ENCODE peak calls at places on chromosomes 5 and 9, in eight cellular contexts. K is tibial artery; P is endothelial cell of umbilical vein; I is fibroblast of mammary gland; A is astrocyte of the spinal cord; N is lower leg skin; X is GM12865; R is effector memory CD4-positive, alpha-beta T cell. V is an unnamed sample.

GRCh38 chr5:168295574-168296201 is 4.2 kb downstream of the WWC1 start:
- DNase-seq in K (no peak), P (no peak), I (peak; percentile 63), A (peak; percentile 79), N (no peak), X (no peak), R (no peak), V (no peak)

GRCh38 chr5:157471709-157472108 is 11.7 kb downstream of the NIPAL4 start:
- DNase-seq in K (no peak), P (peak; percentile 27), I (peak; percentile 45), A (no peak), N (no peak), X (peak; percentile 65), R (no peak), V (no peak)

GRCh38 chr5:147044868-147045267 is 166.3 kb upstream of the PPP2R2B start:
- DNase-seq in K (no peak), P (no peak), I (no peak), A (no peak), N (no peak), X (no peak), R (no peak), V (no peak)

GRCh38 chr9:83977196-83977595 is 2.8 kb downstream of the HNRNPK start:
- DNase-seq in K (no peak), P (no peak), I (no peak), A (no peak), N (no peak), X (no peak), R (no peak), V (no peak)

GRCh38 chr5:25688156-25688555 is 1043.4 kb upstream of the CDH10 start:
- DNase-seq in K (no peak), P (no peak), I (no peak), A (no peak), N (no peak), X (no peak), R (no peak), V (no peak)

GRCh38 chr9:99377790-99378775 is 156.0 kb downstream of the SEC61B start:
- DNase-seq in K (no peak), P (no peak), I (no peak), A (peak; percentile 24), N (no peak), X (no peak), R (no peak), V (no peak)

GRCh38 chr9:89436963-89437625 is 60.8 kb downstream of the SEMA4D start:
- DNase-seq in K (no peak), P (no peak), I (no peak), A (no peak), N (no peak), X (peak; percentile 47), R (peak; percentile 63), V (peak; percentile 68)

GRCh38 chr5:852018-852417 is 1.2 kb upstream of the ZDHHC11 start:
- DNase-seq in K (no peak), P (no peak), I (no peak), A (no peak), N (no peak), X (no peak), R (no peak), V (no peak)

GRCh38 chr5:141650851-141651727 is at the start of gene FCHSD1:
- DNase-seq in K (peak; percentile 88), P (peak; percentile 89), I (peak; percentile 72), A (peak; percentile 79), N (peak; percentile 82), X (peak; percentile 94), R (peak; percentile 76), V (peak; percentile 64)

GRCh38 chr9:85599540-85600140 is 142.1 kb downstream of the AGTPBP1 start:
- DNase-seq in K (no peak), P (no peak), I (peak; percentile 8), A (peak; percentile 13), N (no peak), X (no peak), R (no peak), V (no peak)

GRCh38 chr5:178791976-178792375 is 61.5 kb upstream of the ZNF354A start:
- DNase-seq in K (peak; percentile 2), P (no peak), I (no peak), A (no peak), N (no peak), X (no peak), R (no peak), V (no peak)

GRCh38 chr9:22216730-22217160 is 207.6 kb upstream of the CDKN2B start:
- DNase-seq in K (no peak), P (no peak), I (peak; percentile 65), A (peak; percentile 73), N (no peak), X (no peak), R (no peak), V (no peak)

GRCh38 chr9:98049668-98050067 is 6.9 kb upstream of the NANS start:
- DNase-seq in K (no peak), P (no peak), I (no peak), A (no peak), N (no peak), X (no peak), R (no peak), V (no peak)

GRCh38 chr9:98046161-98046543 is 10.4 kb upstream of the NANS start:
- DNase-seq in K (no peak), P (no peak), I (no peak), A (no peak), N (no peak), X (no peak), R (no peak), V (no peak)

GRCh38 chr9:98047002-98047401 is 9.5 kb upstream of the NANS start:
- DNase-seq in K (no peak), P (no peak), I (no peak), A (no peak), N (no peak), X (peak; percentile 33), R (no peak), V (no peak)

GRCh38 chr9:98043921-98044320 is 12.6 kb upstream of the NANS start:
- DNase-seq in K (no peak), P (no peak), I (no peak), A (no peak), N (no peak), X (no peak), R (no peak), V (no peak)

GRCh38 chr9:98045234-98046160 is 11.0 kb upstream of the NANS start:
- DNase-seq in K (no peak), P (no peak), I (peak; percentile 74), A (no peak), N (no peak), X (peak; percentile 91), R (peak; percentile 17), V (peak; percentile 9)
- H3K4me3 ChIP-seq in K (no peak overlapping the region), P (no peak overlapping the region), I (peak overlapping the region; percentile 52), A (no peak overlapping the region), N (no peak overlapping the region), X (peak overlapping the region; percentile 91), R (peak overlapping the region; percentile 39), V (peak overlapping the region; percentile 1)

GRCh38 chr9:114291064-114291474 is 31.8 kb upstream of the ORM1 start:
- DNase-seq in K (peak; percentile 55), P (peak; percentile 72), I (peak; percentile 70), A (peak; percentile 72), N (peak; percentile 62), X (peak; percentile 61), R (peak; percentile 32), V (peak; percentile 86)
- H3K4me3 ChIP-seq in K (no peak overlapping the region), P (no peak overlapping the region), I (no peak overlapping the region), A (no peak overlapping the region), N (no peak overlapping the region), X (no peak overlapping the region), R (no peak overlapping the region), V (no peak overlapping the region)

GRCh38 chr9:5326187-5326586 is 13.5 kb downstream of the RLN1 start:
- DNase-seq in K (no peak), P (no peak), I (no peak), A (no peak), N (no peak), X (no peak), R (no peak), V (no peak)

GRCh38 chr9:5321058-5321457 is 16.5 kb upstream of the RLN2 start:
- DNase-seq in K (no peak), P (no peak), I (no peak), A (no peak), N (no peak), X (peak; percentile 5), R (no peak), V (no peak)

DNA sequence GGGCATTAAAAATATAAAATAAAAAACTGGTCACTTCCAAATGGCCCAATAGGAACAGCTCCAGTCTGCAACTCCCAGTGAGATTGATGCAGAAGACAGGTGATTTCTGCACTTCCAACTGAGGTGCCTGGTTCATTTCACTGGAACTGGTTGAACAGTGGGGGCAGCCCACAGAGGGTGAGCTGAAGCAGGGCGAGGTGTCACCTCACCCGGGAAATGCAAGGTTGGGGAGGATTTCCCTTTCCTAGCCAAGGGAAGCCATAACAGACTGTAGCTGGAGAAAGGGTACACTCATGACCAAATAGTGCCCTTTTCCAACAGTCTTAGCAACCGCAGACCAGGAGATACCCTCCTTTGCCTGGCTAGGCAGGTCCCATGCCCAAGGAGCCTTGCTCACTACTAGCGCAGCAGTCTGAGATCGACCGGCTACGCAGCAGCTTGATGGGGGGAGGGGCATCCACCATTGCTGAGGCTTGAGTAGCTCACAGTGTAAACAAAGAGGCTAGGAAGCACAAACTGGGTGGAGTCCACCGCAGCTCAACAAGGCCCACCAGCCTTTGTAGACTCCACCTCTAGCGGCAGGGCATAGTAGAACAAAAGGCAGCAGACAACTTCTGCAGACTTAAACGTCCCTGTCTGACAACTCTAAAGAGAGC is 12.7 kb downstream of the RLN1 start:
- DNase-seq in K (no peak), P (no peak), I (no peak), A (no peak), N (no peak), X (no peak), R (peak; percentile 14), V (no peak)
- H3K4me3 ChIP-seq in K (no peak overlapping the region), P (no peak overlapping the region), I (no peak overlapping the region), A (no peak overlapping the region), N (no peak overlapping the region), X (no peak overlapping the region), R (no peak overlapping the region), V (no peak overlapping the region)

DNA sequence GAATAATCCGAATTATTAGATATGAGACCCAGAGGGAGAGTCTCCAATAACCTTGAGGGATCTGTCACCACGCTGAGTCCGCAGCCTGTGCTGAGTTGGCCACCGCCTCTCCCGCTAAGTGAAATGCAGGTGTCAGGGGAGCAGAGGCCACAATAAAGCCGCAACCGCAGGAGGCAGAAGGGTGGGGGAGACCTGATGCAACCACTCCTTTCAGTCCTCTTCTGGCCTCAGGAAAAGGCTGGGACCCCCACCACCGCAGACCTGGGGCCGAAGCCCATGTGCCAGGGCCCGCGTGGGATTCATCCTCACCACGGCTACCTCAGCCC is 562 bp downstream of the MAP1B start:
- DNase-seq in K (no peak), P (peak; percentile 31), I (peak; percentile 28), A (peak; percentile 46), N (no peak), X (peak; percentile 14), R (no peak), V (no peak)
- H3K4me3 ChIP-seq in K (peak overlapping the region; percentile 96), P (peak overlapping the region; percentile 97), I (peak overlapping the region; percentile 87), A (peak overlapping the region; percentile 73), N (peak overlapping the region; percentile 69), X (no peak overlapping the region), R (no peak overlapping the region), V (peak overlapping the region; percentile 72)

DNA sequence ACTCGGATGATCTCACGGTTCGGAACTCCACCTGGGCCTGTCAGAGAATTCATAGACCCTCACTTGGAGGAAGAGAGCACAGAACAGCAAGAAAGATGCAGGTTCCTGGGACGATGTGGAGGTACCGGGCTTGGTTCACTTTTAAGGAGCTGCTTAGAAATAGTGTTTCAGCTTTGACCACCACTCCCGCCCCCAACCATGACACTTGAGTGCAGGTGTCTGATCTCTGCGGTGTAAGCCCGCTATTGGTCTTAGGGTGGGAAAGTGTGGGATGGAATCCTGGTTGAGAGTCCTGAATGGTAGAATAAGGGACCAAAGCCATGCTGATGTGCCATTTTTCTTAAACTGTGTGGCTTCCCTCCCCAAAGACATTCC is 97.2 kb upstream of the LMX1B start:
- DNase-seq in K (no peak), P (no peak), I (no peak), A (no peak), N (no peak), X (no peak), R (no peak), V (no peak)
- H3K4me3 ChIP-seq in K (no peak overlapping the region), P (no peak overlapping the region), I (no peak overlapping the region), A (peak overlapping the region; percentile 33), N (no peak overlapping the region), X (no peak overlapping the region), R (peak overlapping the region; percentile 57), V (peak overlapping the region; percentile 44)